ENCODE peak calls at places on chromosomes 11 and 22, in five cellular contexts. M is dorsolateral prefrontal cortex, Y is ovary, T is A549, D is brain microvascular endothelial cell. O is an unnamed sample.

GRCh38 chr11:64186205-64187165 is 514 bp downstream of the STIP1 start:
- DNase-seq in M (no peak), Y (no peak), T (no peak), D (no peak), O (no peak)

GRCh38 chr11:1694064-1694845 is 2.7 kb upstream of the KRTAP5-6 start:
- DNase-seq in M (peak), Y (peak), T (peak), D (peak), O (peak)

GRCh38 chr11:11148104-11148509 is 204.9 kb downstream of the CSNK2A3 start:
- DNase-seq in M (no peak), Y (peak), T (no peak), D (peak), O (peak)

GRCh38 chr22:33112606-33113005 is 54.4 kb upstream of the SYN3 start:
- DNase-seq in M (no peak), Y (no peak), T (no peak), D (no peak), O (no peak)

GRCh38 chr11:27385245-27385644 is 22.2 kb upstream of the CCDC34 start:
- DNase-seq in M (no peak), Y (no peak), T (no peak), D (peak), O (peak)

GRCh38 chr11:112511271-112511670 is 250.6 kb upstream of the PLET1 start:
- DNase-seq in M (no peak), Y (no peak), T (no peak), D (no peak), O (no peak)

GRCh38 chr11:76218449-76219206 is 12.3 kb upstream of the WNT11 start:
- DNase-seq in M (no peak), Y (no peak), T (no peak), D (no peak), O (no peak)

GRCh38 chr11:78630561-78631303 is 56.1 kb upstream of the NARS2 start:
- DNase-seq in M (no peak), Y (no peak), T (no peak), D (no peak), O (no peak)

GRCh38 chr11:91997178-91997577 is 227.4 kb upstream of the FAT3 start:
- DNase-seq in M (no peak), Y (no peak), T (no peak), D (no peak), O (no peak)

GRCh38 chr11:108973402-108974119 is 308.7 kb downstream of the DDX10 start:
- DNase-seq in M (no peak), Y (no peak), T (peak), D (peak), O (peak)

GRCh38 chr11:85810871-85811611 is at the start of gene SYTL2:
- DNase-seq in M (peak), Y (peak), T (peak), D (peak), O (no peak)

GRCh38 chr11:123371506-123372297 is 58.4 kb upstream of the GRAMD1B start:
- DNase-seq in M (no peak), Y (no peak), T (no peak), D (no peak), O (no peak)

GRCh38 chr11:62050716-62051115 is 73.1 kb upstream of the INCENP start:
- DNase-seq in M (no peak), Y (no peak), T (no peak), D (no peak), O (no peak)

GRCh38 chr22:36144886-36145541 is 15.5 kb downstream of the APOL3 start:
- DNase-seq in M (no peak), Y (peak), T (peak), D (peak), O (peak)

GRCh38 chr11:31397239-31397834 is 27.7 kb downstream of the DNAJC24 start:
- DNase-seq in M (no peak), Y (no peak), T (peak), D (no peak), O (peak)

GRCh38 chr11:2590131-2590950 is 109.5 kb downstream of the KCNQ1OT1 start:
- DNase-seq in M (no peak), Y (no peak), T (no peak), D (no peak), O (no peak)

GRCh38 chr22:36385491-36386350 is 2.0 kb downstream of the MYH9 start:
- DNase-seq in M (no peak), Y (no peak), T (no peak), D (no peak), O (peak)

GRCh38 chr11:36398261-36398953 is 102.3 kb downstream of the PRR5L start:
- DNase-seq in M (peak), Y (no peak), T (no peak), D (no peak), O (no peak)

GRCh38 chr22:42680648-42681047 is 31.5 kb upstream of the CYB5R3 start:
- DNase-seq in M (no peak), Y (no peak), T (peak), D (peak), O (peak)

GRCh38 chr11:57248780-57249383 is 11.8 kb upstream of the APLNR start:
- DNase-seq in M (peak), Y (peak), T (peak), D (peak), O (peak)

GRCh38 chr11:45394294-45395085 is 108.3 kb upstream of the SYT13 start:
- DNase-seq in M (no peak), Y (no peak), T (no peak), D (no peak), O (no peak)

GRCh38 chr11:86692317-86692716 is 19.9 kb upstream of the ME3 start:
- DNase-seq in M (no peak), Y (no peak), T (no peak), D (no peak), O (peak)

GRCh38 chr11:73795925-73796632 is 8.4 kb downstream of the MRPL48 start:
- DNase-seq in M (peak), Y (no peak), T (no peak), D (no peak), O (no peak)

GRCh38 chr11:10925149-10925926 is 67.5 kb upstream of the ZBED5 start:
- DNase-seq in M (no peak), Y (no peak), T (no peak), D (no peak), O (no peak)

GRCh38 chr11:10415817-10416392 is 39.2 kb upstream of the AMPD3 start:
- DNase-seq in M (no peak), Y (no peak), T (no peak), D (no peak), O (no peak)

GRCh38 chr11:67118059-67118766 is 850 bp upstream of the KDM2A start:
- DNase-seq in M (peak), Y (peak), T (peak), D (no peak), O (no peak)

GRCh38 chr11:72735495-72736027 is 16.6 kb downstream of the ARAP1 start:
- DNase-seq in M (no peak), Y (no peak), T (no peak), D (peak), O (peak)

GRCh38 chr22:37228106-37229011 is 15.7 kb downstream of the RAC2 start:
- DNase-seq in M (no peak), Y (no peak), T (no peak), D (no peak), O (no peak)

GRCh38 chr11:45167283-45167682 is 20.8 kb downstream of the PRDM11 start:
- DNase-seq in M (no peak), Y (no peak), T (no peak), D (no peak), O (no peak)

GRCh38 chr11:78399136-78399535 is 18.5 kb downstream of the GAB2 start:
- DNase-seq in M (no peak), Y (no peak), T (no peak), D (no peak), O (no peak)

GRCh38 chr22:49587987-49588386 is 239.7 kb downstream of the BRD1 start:
- DNase-seq in M (no peak), Y (no peak), T (no peak), D (no peak), O (no peak)

GRCh38 chr11:34537636-34538035 is 24.0 kb upstream of the ELF5 start:
- DNase-seq in M (no peak), Y (no peak), T (no peak), D (no peak), O (no peak)

GRCh38 chr22:17121235-17122195 is at the start of gene TMEM121B:
- DNase-seq in M (peak), Y (peak), T (no peak), D (peak), O (no peak)

DNA sequence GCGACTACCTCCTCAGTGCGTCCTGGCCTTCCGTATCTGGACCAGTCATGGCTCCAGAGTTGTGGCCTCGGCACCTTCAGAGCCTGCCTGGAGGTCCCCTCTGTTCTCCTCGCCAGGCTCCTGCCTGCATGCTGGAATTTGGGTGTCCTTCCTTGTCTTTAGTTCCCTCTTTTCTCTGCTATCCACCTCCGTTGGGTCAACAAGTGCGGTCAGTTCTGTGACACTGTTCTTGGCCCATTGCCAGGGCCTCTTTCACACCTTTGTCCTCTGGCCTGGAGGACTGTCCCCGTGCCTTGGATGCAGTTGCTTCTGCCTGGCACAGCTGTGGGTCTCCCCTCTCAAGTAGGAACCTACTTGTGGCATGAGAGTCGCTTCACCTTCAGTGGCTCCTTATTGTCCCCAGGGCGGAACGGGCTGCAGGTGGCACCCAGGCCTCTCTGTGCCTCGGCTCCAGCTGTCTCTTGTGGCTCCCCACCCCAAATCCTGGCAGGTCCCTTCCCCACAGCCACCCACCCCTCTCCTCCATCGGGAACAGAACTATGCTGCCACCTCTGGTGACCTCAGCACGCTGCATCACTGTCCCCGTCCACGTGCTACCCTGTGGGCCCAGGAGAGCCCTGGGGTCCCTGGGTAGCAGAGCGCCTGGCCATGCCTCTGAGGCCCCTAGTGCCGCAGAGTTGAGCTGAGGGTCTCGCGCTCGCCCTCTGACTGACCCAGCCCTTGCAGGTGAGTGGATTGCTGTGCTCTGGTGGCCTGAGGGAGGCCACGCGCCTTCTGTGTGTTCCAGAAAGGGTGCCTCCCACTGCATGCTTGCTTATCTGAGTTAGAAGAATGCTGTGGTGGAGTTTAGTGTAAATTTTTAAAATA is 4.7 kb downstream of the DGCR8 start:
- DNase-seq in M (peak), Y (no peak), T (peak), D (no peak), O (no peak)
- TF ChIP-seq CTCF in M (no peak), Y (no peak), T (peak), D (peak), O (peak)

DNA sequence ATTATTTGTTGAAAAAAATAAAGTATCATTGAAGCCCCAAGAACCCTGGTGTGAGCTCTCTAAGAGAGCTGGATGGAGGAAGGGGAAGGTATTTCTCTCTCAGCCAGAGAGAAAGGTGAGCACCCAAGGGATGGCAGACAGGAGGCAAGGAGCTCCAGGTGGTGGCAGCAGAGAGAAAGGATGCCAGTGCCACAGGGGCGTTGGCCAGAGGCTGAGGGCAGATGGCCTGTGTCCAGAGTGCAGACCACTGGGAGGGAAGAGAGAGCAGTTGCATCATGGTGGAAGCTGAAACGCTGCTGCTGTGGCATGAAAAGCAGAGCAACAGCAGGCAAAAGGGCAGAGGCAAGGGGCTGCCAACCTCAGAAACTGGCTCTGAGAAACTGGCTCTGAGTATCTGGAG is 8.5 kb downstream of the SPON1 start:
- DNase-seq in M (no peak), Y (no peak), T (peak), D (no peak), O (peak)
- TF ChIP-seq CTCF in M (peak), Y (no peak), T (peak), D (peak), O (peak)

DNA sequence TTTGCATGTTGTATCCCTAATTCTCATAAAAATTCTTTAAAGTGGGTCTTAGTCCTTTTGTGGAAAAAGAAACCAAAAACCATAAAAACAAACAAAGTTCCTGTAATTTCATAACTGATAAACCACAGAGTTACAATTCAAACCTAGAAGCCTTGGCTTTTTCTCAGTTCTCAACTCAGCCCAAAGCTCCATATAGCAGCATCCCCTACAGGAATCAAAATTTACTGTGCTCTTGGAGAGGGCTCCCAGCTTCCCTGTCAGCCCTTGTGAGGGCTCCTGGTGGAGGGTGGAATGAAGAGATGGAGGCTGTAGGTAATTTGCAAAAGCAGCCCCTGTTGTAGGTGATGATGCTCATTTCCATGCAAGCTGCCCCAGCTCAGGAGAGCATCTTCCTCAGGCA is 506.1 kb upstream of the KIRREL3 start:
- DNase-seq in M (no peak), Y (no peak), T (no peak), D (no peak), O (no peak)
- TF ChIP-seq CTCF in M (no peak), Y (no peak), T (no peak), D (no peak), O (no peak)

GRCh38 chr11:117618956-117619355 is 178.1 kb downstream of the DSCAML1 start:
- DNase-seq in M (no peak), Y (no peak), T (no peak), D (no peak), O (no peak)
- TF ChIP-seq CTCF in M (no peak), Y (no peak), T (no peak), D (no peak), O (no peak)

DNA sequence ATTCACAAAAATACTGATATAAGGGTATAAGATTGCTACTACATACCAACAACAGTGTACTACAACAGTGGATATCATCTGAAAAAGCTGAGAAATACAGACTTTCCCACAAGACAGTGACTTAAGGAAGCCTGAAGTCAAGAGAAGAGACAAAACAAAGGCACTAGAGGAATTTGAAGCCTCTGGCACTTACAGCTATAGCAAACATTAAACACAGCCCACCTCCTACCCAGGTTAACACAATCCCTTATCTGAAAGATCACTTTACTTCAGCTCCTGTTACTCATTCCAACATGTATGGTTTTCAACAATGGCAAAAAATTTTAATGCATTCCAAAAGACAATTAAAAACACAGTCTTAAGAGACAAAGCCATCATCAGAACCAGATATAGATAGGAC is 388.5 kb downstream of the JRKL start:
- DNase-seq in M (no peak), Y (no peak), T (no peak), D (no peak), O (no peak)
- TF ChIP-seq CTCF in M (no peak), Y (no peak), T (no peak), D (no peak), O (no peak)

GRCh38 chr11:120527111-120527748 is 15.7 kb downstream of the GRIK4 start:
- DNase-seq in M (no peak), Y (peak), T (no peak), D (no peak), O (no peak)
- TF ChIP-seq CTCF in M (no peak), Y (no peak), T (no peak), D (peak), O (peak)

GRCh38 chr11:29963796-29964195 is 53.0 kb downstream of the KCNA4 start:
- DNase-seq in M (no peak), Y (no peak), T (no peak), D (no peak), O (no peak)

GRCh38 chr11:29959488-29959887 is 57.3 kb downstream of the KCNA4 start:
- DNase-seq in M (no peak), Y (no peak), T (no peak), D (no peak), O (no peak)

GRCh38 chr11:29957406-29957805 is 59.4 kb downstream of the KCNA4 start:
- DNase-seq in M (no peak), Y (no peak), T (no peak), D (no peak), O (no peak)

GRCh38 chr11:29963068-29963467 is 53.8 kb downstream of the KCNA4 start:
- DNase-seq in M (no peak), Y (no peak), T (no peak), D (no peak), O (no peak)

DNA sequence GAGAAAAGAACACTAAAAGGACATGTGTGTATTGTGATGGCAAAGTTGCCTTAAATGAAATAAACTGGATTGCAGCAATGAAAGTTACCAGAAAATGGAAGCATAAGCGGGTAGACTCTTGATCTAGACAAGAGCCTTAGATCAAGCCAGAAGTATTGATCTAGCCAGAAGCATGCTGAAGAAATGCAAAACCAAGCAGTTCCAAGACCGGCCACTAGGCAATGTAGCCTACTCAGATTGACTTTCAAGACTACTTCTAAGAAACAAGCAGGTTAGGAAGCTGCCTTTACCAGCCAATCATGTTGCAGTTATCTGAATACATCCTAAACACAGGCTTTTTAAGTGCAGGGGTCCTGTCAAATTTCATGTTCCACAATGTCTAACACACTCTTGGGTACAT is 54.6 kb downstream of the KCNA4 start:
- DNase-seq in M (no peak), Y (no peak), T (no peak), D (no peak), O (no peak)
- TF ChIP-seq CTCF in M (peak), Y (no peak), T (no peak), D (peak), O (peak)

GRCh38 chr22:47169801-47170140 is 407.3 kb downstream of the TBC1D22A start:
- DNase-seq in M (peak), Y (peak), T (no peak), D (no peak), O (no peak)

GRCh38 chr22:47171441-47172221 is 409.2 kb downstream of the TBC1D22A start:
- DNase-seq in M (peak), Y (peak), T (no peak), D (no peak), O (no peak)

GRCh38 chr22:47167056-47167455 is 404.6 kb downstream of the TBC1D22A start:
- DNase-seq in M (no peak), Y (peak), T (no peak), D (no peak), O (no peak)

GRCh38 chr22:47168441-47168840 is 406.0 kb downstream of the TBC1D22A start:
- DNase-seq in M (no peak), Y (peak), T (no peak), D (no peak), O (no peak)

DNA sequence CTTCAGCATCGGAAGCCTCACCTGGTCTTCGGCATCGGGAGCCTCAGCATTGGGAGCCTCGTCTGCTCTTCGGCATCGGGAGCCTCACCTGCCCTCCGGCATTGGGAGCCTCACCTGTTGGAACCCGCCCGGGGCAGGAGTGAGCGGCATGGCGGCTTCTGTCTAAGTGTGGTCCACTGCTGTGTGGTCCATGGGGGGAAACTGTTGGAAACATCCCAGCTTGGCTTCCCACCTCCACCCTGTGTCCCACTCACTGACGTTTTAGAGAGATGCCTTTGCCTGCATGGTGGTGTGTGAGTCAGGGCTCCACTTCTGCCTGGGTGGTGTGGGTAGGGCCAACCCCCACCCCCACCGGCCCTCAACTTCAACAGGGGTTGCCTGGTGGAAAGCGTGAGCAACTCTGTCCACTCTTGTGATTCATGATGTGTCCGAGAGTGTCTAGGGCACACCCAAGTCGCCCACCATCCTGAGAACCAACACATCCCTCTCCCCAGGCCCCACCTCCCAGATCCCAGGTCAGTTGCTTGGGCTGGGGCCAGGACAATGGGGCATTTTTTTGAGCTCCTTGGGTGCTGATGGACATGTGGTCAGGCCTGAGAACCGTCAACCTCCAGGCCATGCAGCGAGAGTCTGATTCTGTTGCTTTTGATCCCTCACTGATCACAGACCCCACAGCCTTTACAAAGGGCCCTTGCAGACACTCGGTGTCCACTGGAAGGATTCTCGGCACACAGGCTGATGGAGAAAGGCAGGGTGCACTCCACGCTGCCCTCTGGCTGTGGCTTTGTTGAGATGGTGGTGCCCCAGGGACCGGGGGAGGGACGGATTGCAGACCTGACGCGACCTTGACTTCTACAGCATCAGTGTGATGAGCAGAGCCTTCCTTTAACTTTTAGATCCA is 406.7 kb downstream of the TBC1D22A start:
- DNase-seq in M (peak), Y (peak), T (peak), D (no peak), O (no peak)
- TF ChIP-seq CTCF in M (peak), Y (no peak), T (no peak), D (peak), O (peak)